ENCODE peak calls at places on chromosomes 12 and 14, in seven cellular contexts. F, Z, G, B, K, X and C are unnamed samples.
A peak's percentile ranks its signal among the peaks of the same experiment; 100 is the strongest.

GRCh38 chr14:90319173-90319572 is 12.6 kb downstream of the NRDE2 start:
- DNase-seq in G (no peak), K (no peak), X (no peak), Z (no peak), B (no peak), F (no peak), C (no peak)

GRCh38 chr14:54025661-54026060 is 69.0 kb upstream of the BMP4 start:
- DNase-seq in B (no peak), G (peak; percentile 36), X (no peak), Z (peak; percentile 32), K (no peak), F (no peak), C (no peak)

GRCh38 chr12:87870493-87870892 is 158.7 kb downstream of the C12orf50 start:
- DNase-seq in Z (no peak), X (no peak), K (no peak), G (no peak), B (no peak), F (no peak), C (no peak)

GRCh38 chr14:32826404-32827082 is 112.1 kb upstream of the NPAS3 start:
- DNase-seq in X (no peak), K (no peak), F (no peak), Z (peak; percentile 61), G (no peak), B (no peak), C (no peak)

GRCh38 chr12:114826233-114826632 is 142.3 kb upstream of the TBX3 start:
- DNase-seq in G (no peak), X (no peak), B (no peak), K (no peak), F (no peak), Z (no peak), C (no peak)

GRCh38 chr12:84738481-84738972 is 174.1 kb downstream of the SLC6A15 start:
- DNase-seq in K (no peak), Z (peak; percentile 67), G (no peak), F (no peak), B (no peak), X (peak; percentile 21), C (no peak)

GRCh38 chr14:59846595-59846994 is 24.0 kb downstream of the RTN1 start:
- DNase-seq in K (no peak), Z (no peak), X (no peak), B (no peak), G (no peak), F (no peak), C (no peak)

GRCh38 chr14:70905316-70905715 is 1.9 kb upstream of the PCNX1 start:
- DNase-seq in F (no peak), Z (no peak), K (no peak), B (no peak), G (no peak), X (no peak), C (no peak)

GRCh38 chr12:74892057-74892633 is 317.5 kb downstream of the KCNC2 start:
- DNase-seq in Z (no peak), B (no peak), K (no peak), X (no peak), F (no peak), G (no peak), C (no peak)

GRCh38 chr14:90571149-90571548 is 174.3 kb downstream of the CALM1 start:
- DNase-seq in Z (no peak), B (no peak), K (no peak), X (no peak), F (no peak), G (no peak), C (no peak)

GRCh38 chr14:74973905-74974363 is 18.5 kb upstream of the PGF start:
- DNase-seq in F (no peak), G (peak; percentile 39), X (no peak), B (no peak), Z (no peak), K (no peak), C (no peak)

GRCh38 chr14:69101331-69101826 is 51.5 kb downstream of the DCAF5 start:
- DNase-seq in Z (peak; percentile 64), K (no peak), F (no peak), G (no peak), X (no peak), B (peak; percentile 19), C (no peak)

GRCh38 chr12:124829008-124829707 is 34.5 kb downstream of the SCARB1 start:
- DNase-seq in G (peak; percentile 93), F (no peak), X (no peak), B (no peak), Z (no peak), K (no peak), C (peak; percentile 36)

GRCh38 chr12:117158096-117158495 is 32.2 kb downstream of the FBXO21 start:
- DNase-seq in Z (no peak), B (no peak), X (no peak), G (no peak), F (no peak), K (no peak), C (no peak)

GRCh38 chr12:27383429-27384260 is 51.0 kb downstream of the BMAL2 start:
- DNase-seq in G (peak; percentile 60), F (peak; percentile 33), K (peak; percentile 43), X (peak; percentile 72), B (peak; percentile 38), Z (peak; percentile 91), C (peak; percentile 88)

GRCh38 chr12:26198742-26199141 is 3.4 kb downstream of the SSPN start:
- DNase-seq in K (no peak), Z (no peak), G (no peak), B (no peak), X (no peak), F (no peak), C (no peak)

GRCh38 chr14:101070540-101071492 is 167.3 kb upstream of the RTL1 start:
- DNase-seq in Z (no peak), G (no peak), X (peak; percentile 17), F (no peak), K (no peak), B (no peak), C (no peak)

GRCh38 chr12:27274706-27275105 is 30.6 kb downstream of the STK38L start:
- DNase-seq in G (no peak), X (no peak), F (no peak), B (no peak), Z (no peak), K (no peak), C (no peak)

GRCh38 chr14:75242546-75243273 is 35.9 kb upstream of the FOS start:
- DNase-seq in B (peak; percentile 63), X (no peak), F (peak; percentile 44), K (no peak), Z (no peak), G (no peak), C (no peak)

GRCh38 chr12:6927379-6927991 is at the start of gene ATN1:
- DNase-seq in B (peak; percentile 74), F (peak; percentile 77), X (peak; percentile 67), K (no peak), G (no peak), Z (peak; percentile 97), C (no peak)

GRCh38 chr14:85165091-85165490 is 364.9 kb upstream of the FLRT2 start:
- DNase-seq in K (no peak), Z (peak; percentile 36), G (no peak), X (no peak), F (no peak), B (no peak), C (no peak)

GRCh38 chr14:23174785-23175184 is 8.7 kb downstream of the SLC7A8 start:
- DNase-seq in Z (peak; percentile 68), B (no peak), X (no peak), F (no peak), K (no peak), G (no peak), C (no peak)

GRCh38 chr12:22190-22529 is 44.4 kb upstream of the IQSEC3 start:
- DNase-seq in Z (no peak), K (no peak), F (no peak), G (peak; percentile 9), B (no peak), X (no peak), C (no peak)

GRCh38 chr14:22689186-22689585 is 45.0 kb upstream of the OR6J1 start:
- DNase-seq in G (peak; percentile 91), B (no peak), Z (no peak), X (no peak), F (no peak), K (no peak), C (peak; percentile 53)

GRCh38 chr14:95237121-95237876 is 80.0 kb upstream of the DICER1 start:
- DNase-seq in G (peak; percentile 34), X (no peak), F (no peak), B (no peak), K (no peak), Z (no peak), C (no peak)

DNA sequence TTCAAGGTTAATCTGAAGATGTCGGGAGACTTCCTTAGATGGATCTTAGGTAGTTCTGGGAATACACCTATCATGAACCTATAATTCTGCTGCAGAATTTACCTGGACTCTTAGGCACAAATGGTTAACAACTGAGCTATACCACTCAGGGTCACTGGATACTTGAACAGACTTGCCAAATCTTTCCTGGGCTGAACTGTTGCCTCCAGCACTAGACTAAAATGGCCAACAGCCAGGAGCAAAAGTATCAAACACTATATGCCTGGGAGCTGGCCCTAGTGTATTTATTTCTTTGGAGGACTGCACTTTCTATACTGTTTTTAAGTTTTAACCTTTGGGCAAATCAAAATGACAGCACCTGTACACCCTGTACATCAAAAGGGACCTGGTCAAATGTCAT is 252.8 kb downstream of the TMEM117 start:
- DNase-seq in Z (no peak), B (no peak), F (no peak), K (no peak), X (no peak), G (no peak), C (no peak)
- H3K4me1 ChIP-seq in Z (no peaks in the 10 kb centered on the region), B (no peaks in the 10 kb centered on the region), F (no peaks in the 10 kb centered on the region), K (no peaks in the 10 kb centered on the region), X (no peaks in the 10 kb centered on the region), G (peaks cover 6% of the 10 kb centered on the region), C (no peaks in the 10 kb centered on the region)

DNA sequence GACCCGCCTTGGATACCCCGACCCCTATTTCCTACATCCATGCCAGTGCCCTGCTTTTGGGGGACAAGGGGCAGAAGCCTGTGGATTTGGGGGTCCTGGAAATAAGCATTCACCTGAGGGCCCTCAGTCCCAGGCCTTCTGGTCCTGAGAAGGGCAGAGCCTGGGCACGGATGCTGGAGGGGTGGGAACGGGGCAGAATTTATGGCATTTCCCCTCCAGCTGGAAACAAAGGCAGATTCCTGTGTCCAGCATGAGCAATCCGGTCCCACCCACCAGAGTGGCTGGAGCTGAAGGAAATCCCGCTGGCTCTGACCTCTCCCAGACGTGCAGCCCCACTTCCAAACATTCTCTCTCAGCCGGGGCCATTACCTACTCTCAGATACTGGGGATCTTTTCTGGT is 9.3 kb downstream of the ANKRD33 start:
- DNase-seq in X (no peak), G (no peak), Z (no peak), B (no peak), F (no peak), K (no peak), C (no peak)
- TF ChIP-seq POLR2AphosphoS5 in X (peak; percentile 59), G (no peak), Z (no peak), B (no peak), F (no peak), K (no peak), C (no peak)

GRCh38 chr14:73027546-73027945 is 640 bp upstream of the ZFYVE1 start:
- DNase-seq in K (no peak), Z (no peak), F (no peak), X (no peak), B (no peak), G (no peak), C (no peak)
- H3K27ac ChIP-seq in K (no peak overlapping the region), Z (peak overlapping the region; percentile 45), F (no peak overlapping the region), X (no peak overlapping the region), B (no peak overlapping the region), G (peak overlapping the region; percentile 32), C (peak overlapping the region; percentile 86)

DNA sequence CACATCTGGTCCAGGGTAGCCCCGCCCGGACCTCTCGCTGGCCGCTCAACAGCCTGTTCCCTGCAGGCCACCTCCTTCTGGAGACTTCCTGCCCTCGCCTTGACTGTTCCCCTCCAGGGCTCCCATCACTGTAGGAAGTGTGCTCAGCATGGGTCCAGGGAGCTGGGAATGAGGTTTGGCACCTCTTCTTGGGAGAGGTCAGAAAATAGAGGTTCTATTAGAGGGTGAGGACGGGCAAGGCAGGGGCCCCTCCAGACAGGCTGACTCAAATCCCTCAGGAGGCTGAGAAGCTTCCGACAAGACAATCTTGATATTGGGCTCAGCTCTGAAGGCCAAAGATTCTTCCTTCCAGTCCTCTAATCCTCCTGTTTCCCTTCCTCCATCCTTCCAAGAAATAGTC is 30.7 kb downstream of the CMKLR1 start:
- DNase-seq in F (no peak), B (no peak), K (no peak), Z (peak; percentile 13), G (no peak), X (no peak), C (no peak)
- H3K4me1 ChIP-seq in F (peaks cover 17% of the 10 kb centered on the region), B (no peaks in the 10 kb centered on the region), K (peaks cover 70% of the 10 kb centered on the region), Z (peaks cover 16% of the 10 kb centered on the region), G (peaks cover 68% of the 10 kb centered on the region), X (peaks cover 78% of the 10 kb centered on the region), C (no peaks in the 10 kb centered on the region)